ENCODE peak calls at places on chromosome 11, in seven cellular contexts. W is fibroblast of lung, T is adipocyte, A is colonic mucosa, C is stomach, O is Peyer's patch, P is tibial artery. H is an unnamed sample. For H3K4me1, the result is how much of the 10 kb centered on the place peaks cover.

GRCh38 chr11:133360860-133361688 is 171.2 kb downstream of the OPCML start:
- DNase-seq in C (no peak), P (no peak), T (no peak), A (no peak), O (no peak), W (no peak), H (no peak)

GRCh38 chr11:46422588-46422987 is 31.0 kb upstream of the CHRM4 start:
- DNase-seq in P (peak), C (no peak), O (no peak), T (no peak), W (no peak), A (no peak), H (no peak)

GRCh38 chr11:20162824-20163777 is 2.8 kb upstream of the DBX1 start:
- DNase-seq in A (no peak), P (no peak), O (no peak), C (no peak), W (peak), T (peak), H (no peak)

GRCh38 chr11:18394928-18395734 is 768 bp downstream of the LDHA start:
- DNase-seq in P (no peak), A (peak), C (peak), W (peak), T (peak), O (peak), H (no peak)

GRCh38 chr11:79209540-79210266 is 231.1 kb downstream of the TENM4 start:
- DNase-seq in A (no peak), T (peak), P (no peak), O (no peak), C (no peak), W (no peak), H (no peak)

GRCh38 chr11:116137753-116138152 is 633.5 kb upstream of the CADM1 start:
- DNase-seq in W (no peak), T (no peak), P (no peak), O (no peak), C (no peak), A (no peak), H (no peak)

GRCh38 chr11:88886796-88887195 is 179.0 kb downstream of the GRM5 start:
- DNase-seq in O (peak), A (peak), C (no peak), W (no peak), P (no peak), T (peak), H (no peak)

GRCh38 chr11:115168229-115168671 is 336.0 kb downstream of the CADM1 start:
- DNase-seq in O (no peak), C (no peak), A (no peak), W (peak), T (peak), P (no peak), H (no peak)

GRCh38 chr11:11841605-11842425 is at the start of gene USP47:
- DNase-seq in W (peak), T (peak), A (peak), P (peak), C (peak), O (peak), H (peak)

GRCh38 chr11:12494699-12495098 is 117.3 kb downstream of the PARVA start:
- DNase-seq in T (peak), C (no peak), A (no peak), W (peak), P (no peak), O (no peak), H (no peak)

GRCh38 chr11:35135222-35135621 is 3.7 kb upstream of the CD44 start:
- DNase-seq in O (no peak), W (peak), A (no peak), P (no peak), T (no peak), C (no peak), H (no peak)

GRCh38 chr11:75596914-75597313 is 34.9 kb downstream of the SERPINH1 start:
- DNase-seq in C (no peak), T (no peak), P (no peak), O (no peak), W (no peak), A (no peak), H (peak)

GRCh38 chr11:91871048-91871447 is 353.6 kb upstream of the FAT3 start:
- DNase-seq in T (no peak), P (no peak), A (no peak), O (no peak), W (no peak), C (no peak), H (no peak)

GRCh38 chr11:48170176-48170839 is 46.3 kb upstream of the OR4B1 start:
- DNase-seq in T (peak), C (no peak), W (peak), O (no peak), A (no peak), P (no peak), H (no peak)

GRCh38 chr11:77512092-77512491 is 38.2 kb upstream of the PAK1 start:
- DNase-seq in O (no peak), T (no peak), C (no peak), A (no peak), W (no peak), P (no peak), H (no peak)

GRCh38 chr11:108693852-108694251 is 29.0 kb downstream of the DDX10 start:
- DNase-seq in A (no peak), O (no peak), T (peak), W (peak), P (no peak), C (no peak), H (no peak)

GRCh38 chr11:105027671-105028070 is 4.7 kb upstream of the CASP5 start:
- DNase-seq in O (no peak), C (no peak), T (no peak), W (no peak), P (no peak), A (no peak), H (no peak)

GRCh38 chr11:13303668-13304649 is 26.4 kb downstream of the BMAL1 start:
- DNase-seq in P (no peak), O (peak), W (no peak), A (no peak), T (no peak), C (no peak), H (peak)

GRCh38 chr11:111911563-111912401 is at the start of gene CRYAB:
- DNase-seq in T (peak), O (peak), C (peak), P (peak), A (peak), W (peak), H (peak)

GRCh38 chr11:47369676-47370075 is 8.7 kb downstream of the SPI1 start:
- DNase-seq in T (no peak), P (no peak), O (no peak), W (no peak), A (no peak), C (no peak), H (no peak)

GRCh38 chr11:108733479-108734116 is 68.7 kb downstream of the DDX10 start:
- DNase-seq in O (no peak), A (no peak), T (peak), P (no peak), W (peak), C (no peak), H (no peak)

GRCh38 chr11:2306971-2307732 is 5.3 kb downstream of the TSPAN32 start:
- DNase-seq in T (no peak), A (no peak), W (peak), O (peak), C (no peak), P (peak), H (peak)

GRCh38 chr11:12264361-12264760 is 113.0 kb upstream of the PARVA start:
- DNase-seq in A (no peak), W (no peak), C (no peak), O (no peak), T (no peak), P (no peak), H (no peak)

GRCh38 chr11:132409591-132410375 is 1039.4 kb downstream of the NTM start:
- DNase-seq in P (no peak), C (no peak), A (no peak), O (no peak), W (no peak), T (peak), H (no peak)

GRCh38 chr11:68206211-68206610 is 6.9 kb downstream of the KMT5B start:
- DNase-seq in W (peak), C (no peak), T (peak), P (no peak), O (no peak), A (no peak), H (no peak)

GRCh38 chr11:68049509-68050370 is 10.9 kb downstream of the TCIRG1 start:
- DNase-seq in C (no peak), P (no peak), T (no peak), O (no peak), W (peak), A (no peak), H (no peak)

GRCh38 chr11:28697920-28698827 is 590.0 kb downstream of the METTL15 start:
- DNase-seq in T (peak), W (peak), C (peak), P (peak), A (peak), O (peak), H (no peak)

GRCh38 chr11:57903441-57904123 is 120.1 kb upstream of the OR9Q1 start:
- DNase-seq in A (peak), P (no peak), W (peak), T (no peak), O (peak), C (peak), H (no peak)

GRCh38 chr11:14424096-14424495 is 65.1 kb upstream of the RRAS2 start:
- DNase-seq in A (no peak), W (peak), O (no peak), C (no peak), P (no peak), T (peak), H (no peak)

GRCh38 chr11:57248780-57249383 is 11.8 kb upstream of the APLNR start:
- DNase-seq in W (peak), O (peak), C (peak), A (peak), P (peak), T (peak), H (peak)

GRCh38 chr11:1652778-1653540 is 23.4 kb downstream of the KRTAP5-5 start:
- DNase-seq in P (peak), A (peak), C (peak), O (peak), T (peak), W (peak), H (peak)

GRCh38 chr11:120121914-120122473 is 15.9 kb downstream of the TRIM29 start:
- DNase-seq in C (no peak), A (no peak), O (no peak), P (no peak), W (no peak), T (no peak), H (peak)

GRCh38 chr11:120119121-120119520 is 18.8 kb downstream of the TRIM29 start:
- DNase-seq in W (no peak), P (no peak), C (no peak), A (no peak), T (no peak), O (no peak), H (peak)

GRCh38 chr11:120122921-120123683 is 14.8 kb downstream of the TRIM29 start:
- DNase-seq in O (no peak), A (no peak), C (no peak), T (no peak), W (no peak), P (no peak), H (no peak)

GRCh38 chr11:120120805-120121335 is 17.0 kb downstream of the TRIM29 start:
- DNase-seq in A (no peak), O (no peak), T (no peak), W (no peak), P (no peak), C (no peak), H (peak)

DNA sequence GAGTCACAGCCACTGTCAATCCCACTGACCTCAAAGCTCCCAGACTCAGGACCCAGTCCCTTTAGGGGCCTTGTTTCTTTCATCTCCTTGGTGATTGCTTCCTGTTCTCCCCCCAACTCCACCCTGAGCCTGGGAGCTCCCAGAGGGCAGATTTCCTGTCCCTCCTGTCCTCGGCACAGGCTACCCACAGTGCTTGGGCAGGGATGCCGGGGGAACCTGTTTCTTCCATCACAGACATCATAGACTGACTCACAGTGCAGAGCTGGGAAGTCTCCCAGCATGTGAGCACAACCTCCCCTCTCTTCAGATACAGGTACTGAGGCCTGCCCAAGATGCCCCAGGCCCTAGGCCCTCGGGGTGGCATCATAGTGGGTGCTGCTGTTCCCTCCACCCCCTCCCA is 16.6 kb downstream of the TRIM29 start:
- DNase-seq in O (no peak), P (no peak), W (no peak), A (no peak), C (no peak), T (no peak), H (peak)
- H3K4me1 ChIP-seq in O (under half), P (under half), W (under half), A (under half), C (under half), T (under half), H (under half)

DNA sequence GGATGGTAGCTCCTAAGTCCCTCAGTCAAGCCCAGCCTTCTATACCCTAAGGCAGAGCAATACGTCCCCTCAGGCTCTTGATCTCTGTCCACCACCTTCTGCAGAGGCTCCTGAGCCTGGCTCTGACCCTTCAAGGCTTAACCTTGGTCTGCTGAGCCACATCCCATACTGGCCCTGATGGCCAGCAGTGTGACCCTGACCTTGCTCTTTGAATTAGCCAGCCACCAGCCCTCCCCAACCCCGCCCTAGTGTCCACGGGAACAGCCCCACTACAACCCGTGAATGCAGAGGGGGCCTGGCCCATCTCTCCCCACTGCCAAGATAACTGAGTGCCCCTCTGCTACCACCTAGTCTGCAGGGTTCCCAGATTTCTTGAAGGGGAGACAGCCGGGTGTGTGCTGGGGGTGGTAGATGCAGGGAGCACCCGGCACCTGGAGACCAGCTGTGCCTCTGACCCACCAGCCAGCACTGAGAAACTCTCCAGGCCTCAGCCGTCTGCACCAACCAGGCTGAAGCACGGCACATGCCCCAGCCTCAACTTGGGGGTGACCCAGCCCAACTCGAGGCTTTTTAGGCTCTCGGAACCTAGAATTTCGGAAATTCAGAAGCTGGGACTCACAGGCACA is 6.2 kb downstream of the ARAP1 start:
- DNase-seq in A (no peak), T (no peak), W (no peak), O (no peak), P (no peak), C (no peak), H (no peak)
- H3K4me1 ChIP-seq in A (under half), T (under half), W (under half), O (under half), P (under half), C (under half), H (half or more)

DNA sequence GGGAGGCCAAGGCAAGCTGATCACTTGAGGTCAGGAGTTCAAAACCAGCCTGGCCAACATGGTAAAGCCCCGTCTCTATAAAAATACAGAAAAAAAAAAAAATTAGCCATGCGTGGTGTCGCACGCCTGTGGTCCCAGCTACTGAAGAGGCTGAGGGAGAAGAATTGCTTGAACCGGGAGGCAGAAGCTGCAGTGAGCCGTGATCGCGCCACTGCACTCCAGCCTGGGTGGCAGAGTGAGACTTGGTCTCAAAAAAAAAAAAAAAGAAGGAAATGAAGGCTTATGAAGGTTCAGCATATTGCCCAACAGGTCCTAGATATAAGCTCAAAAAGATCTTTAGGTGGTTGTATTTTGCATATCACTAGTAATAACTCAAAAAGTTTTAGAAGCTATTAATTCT is 10.2 kb downstream of the ATL3 start:
- DNase-seq in T (no peak), W (no peak), O (no peak), P (no peak), A (no peak), C (no peak), H (no peak)
- H3K4me1 ChIP-seq in T (under half), W (under half), O (under half), P (under half), A (under half), C (under half), H (under half)

DNA sequence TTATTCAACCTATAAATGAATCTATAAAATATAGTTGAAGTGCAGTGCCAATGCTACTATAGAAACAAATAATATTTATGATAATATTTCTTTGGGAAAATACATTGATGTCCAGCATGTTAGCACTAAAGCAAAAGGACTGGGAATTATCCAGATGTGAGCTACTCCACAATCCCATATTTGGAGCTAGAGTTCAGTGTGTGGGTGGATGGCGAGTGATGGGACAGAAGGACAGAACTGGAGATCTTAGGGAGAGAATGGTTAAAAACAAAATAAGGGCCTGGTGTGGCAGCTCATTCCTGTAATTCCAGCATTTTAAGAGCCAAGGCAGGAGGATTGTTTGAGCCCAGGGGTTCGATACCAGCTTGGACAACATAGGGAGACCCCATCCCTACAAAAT is 216.8 kb downstream of the TMEM135 start:
- DNase-seq in T (no peak), A (no peak), W (no peak), C (no peak), O (no peak), P (no peak), H (no peak)
- H3K4me1 ChIP-seq in T (under half), A (under half), W (under half), C (under half), O (under half), P (under half), H (under half)

GRCh38 chr11:126355324-126355925 is at the start of gene ST3GAL4:
- DNase-seq in T (peak), P (peak), W (peak), C (peak), A (peak), O (peak), H (peak)

GRCh38 chr11:126358763-126359160 is 3.3 kb downstream of the ST3GAL4 start:
- DNase-seq in W (no peak), T (no peak), P (peak), C (no peak), A (no peak), O (no peak), H (no peak)

GRCh38 chr11:126355926-126356897 is 726 bp downstream of the ST3GAL4 start:
- DNase-seq in A (peak), O (no peak), W (peak), P (peak), T (peak), C (no peak), H (peak)

GRCh38 chr11:126357969-126358762 is 2.7 kb downstream of the ST3GAL4 start:
- DNase-seq in P (peak), C (no peak), A (no peak), W (no peak), O (no peak), T (no peak), H (no peak)

GRCh38 chr11:126357055-126357962 is 1.8 kb downstream of the ST3GAL4 start:
- DNase-seq in P (peak), A (no peak), T (no peak), O (no peak), W (no peak), C (no peak), H (no peak)
- H3K4me1 ChIP-seq in P (under half), A (under half), T (half or more), O (under half), W (under half), C (half or more), H (half or more)

GRCh38 chr11:118851970-118852369 is 31.7 kb upstream of the CXCR5 start:
- DNase-seq in W (no peak), A (no peak), P (no peak), T (no peak), O (no peak), C (no peak), H (no peak)

GRCh38 chr11:118859995-118860394 is 23.7 kb upstream of the CXCR5 start:
- DNase-seq in A (no peak), P (no peak), T (no peak), O (no peak), C (no peak), W (no peak), H (no peak)

GRCh38 chr11:118853693-118854092 is 30.0 kb upstream of the CXCR5 start:
- DNase-seq in P (no peak), O (no peak), A (no peak), T (no peak), C (no peak), W (no peak), H (no peak)

GRCh38 chr11:118856314-118856713 is 27.4 kb upstream of the CXCR5 start:
- DNase-seq in W (no peak), C (no peak), T (no peak), P (no peak), A (no peak), O (no peak), H (no peak)

DNA sequence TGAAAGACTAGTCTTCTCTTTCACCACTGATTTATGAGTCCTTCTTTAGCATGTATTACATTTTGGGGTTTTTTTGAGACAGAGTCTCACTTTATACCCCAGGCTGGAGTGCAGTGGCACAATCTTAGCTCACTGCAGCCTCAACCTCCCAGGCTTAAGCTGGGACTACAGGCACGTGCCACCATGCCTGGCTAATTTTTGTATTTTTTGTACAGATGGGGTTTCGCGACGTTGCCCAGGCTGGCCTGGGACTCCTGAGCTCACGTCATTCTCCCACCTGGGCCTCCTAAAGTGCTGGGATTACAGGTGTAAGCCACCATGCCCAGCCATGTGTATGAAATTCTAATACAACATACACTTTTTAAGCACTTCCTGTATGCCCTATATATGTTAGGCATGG is 26.3 kb upstream of the CXCR5 start:
- DNase-seq in A (no peak), T (no peak), C (no peak), W (no peak), O (no peak), P (no peak), H (no peak)
- H3K4me1 ChIP-seq in A (under half), T (under half), C (under half), W (under half), O (under half), P (under half), H (under half)